ENCODE peak calls at places on chromosomes 5 and 9, in seven cellular contexts. G, H, T, L, S, X and U are unnamed samples.

GRCh38 chr5:127571314-127571713 is 53.9 kb downstream of the PRRC1 start:
- DNase-seq in T (no peak), H (no peak), X (no peak), S (no peak), G (no peak), L (no peak), U (no peak)

GRCh38 chr9:117414906-117415583 is at the start of gene ASTN2:
- DNase-seq in L (peak), S (peak), X (no peak), G (no peak), T (no peak), H (peak), U (no peak)

GRCh38 chr5:166369326-166369725 is 1922.1 kb upstream of the WWC1 start:
- DNase-seq in S (no peak), L (no peak), G (no peak), H (peak), X (no peak), T (no peak), U (no peak)

GRCh38 chr9:131714161-131714646 is 25.7 kb downstream of the RAPGEF1 start:
- DNase-seq in T (peak), H (peak), G (peak), L (peak), X (no peak), S (peak), U (no peak)

GRCh38 chr5:42636425-42636824 is 120.2 kb upstream of the CCDC152 start:
- DNase-seq in H (peak), G (no peak), S (no peak), L (no peak), X (no peak), T (no peak), U (no peak)

GRCh38 chr5:56950626-56951130 is 1.2 kb downstream of the MIER3 start:
- DNase-seq in L (peak), S (peak), G (peak), T (peak), X (peak), H (peak), U (peak)

GRCh38 chr5:147460380-147460779 is 49.5 kb downstream of the DPYSL3 start:
- DNase-seq in X (no peak), G (no peak), L (no peak), H (no peak), S (no peak), T (no peak), U (no peak)

GRCh38 chr5:33781286-33781685 is 110.5 kb downstream of the ADAMTS12 start:
- DNase-seq in S (peak), G (no peak), L (no peak), X (no peak), T (peak), H (peak), U (peak)

GRCh38 chr5:113266913-113267227 is 167.9 kb downstream of the TSSK1B start:
- DNase-seq in T (no peak), L (no peak), X (no peak), H (no peak), G (no peak), S (no peak), U (no peak)

GRCh38 chr5:109753279-109753678 is 63.6 kb downstream of the MAN2A1 start:
- DNase-seq in H (no peak), T (no peak), S (no peak), G (no peak), L (no peak), X (no peak), U (no peak)

GRCh38 chr9:23663536-23663935 is 162.5 kb downstream of the ELAVL2 start:
- DNase-seq in S (no peak), X (no peak), G (no peak), H (no peak), L (no peak), T (no peak), U (no peak)

GRCh38 chr9:15308511-15308910 is 1.5 kb upstream of the TTC39B start:
- DNase-seq in T (peak), S (no peak), X (no peak), G (no peak), H (peak), L (no peak), U (peak)

GRCh38 chr9:34555002-34555348 is 32.2 kb upstream of the ENHO start:
- DNase-seq in S (no peak), G (no peak), H (no peak), L (no peak), X (no peak), T (no peak), U (no peak)

GRCh38 chr5:175655411-175655810 is 2.5 kb upstream of the HRH2 start:
- DNase-seq in G (no peak), H (no peak), X (no peak), S (no peak), T (no peak), L (no peak), U (no peak)

GRCh38 chr9:101832464-101832863 is 94.0 kb upstream of the GRIN3A start:
- DNase-seq in S (no peak), L (no peak), G (no peak), H (no peak), T (no peak), X (no peak), U (no peak)

GRCh38 chr9:128067622-128067897 is 440 bp upstream of the NAIF1 start:
- DNase-seq in X (no peak), L (no peak), S (no peak), G (no peak), H (no peak), T (no peak), U (no peak)

GRCh38 chr5:157232706-157233105 is 33.2 kb upstream of the CYFIP2 start:
- DNase-seq in L (no peak), S (no peak), H (no peak), G (no peak), T (no peak), X (no peak), U (no peak)

GRCh38 chr9:121902483-121903135 is 190.5 kb downstream of the TTLL11 start:
- DNase-seq in X (peak), L (no peak), T (peak), G (peak), H (peak), S (peak), U (no peak)

GRCh38 chr5:173238312-173239232 is 3.6 kb upstream of the NKX2-5 start:
- DNase-seq in X (no peak), L (peak), T (no peak), G (no peak), H (no peak), S (no peak), U (no peak)

GRCh38 chr5:12016149-12016740 is 112.0 kb upstream of the CTNND2 start:
- DNase-seq in H (no peak), S (no peak), L (no peak), G (no peak), X (no peak), T (no peak), U (no peak)

GRCh38 chr9:96048954-96049831 is 173.7 kb downstream of the ERCC6L2 start:
- DNase-seq in L (no peak), G (peak), S (no peak), H (no peak), X (no peak), T (no peak), U (peak)

GRCh38 chr5:124825250-124825982 is 79.0 kb upstream of the ZNF608 start:
- DNase-seq in G (no peak), S (no peak), H (no peak), T (no peak), X (no peak), L (no peak), U (no peak)

GRCh38 chr5:126234563-126235195 is 188.5 kb upstream of the GRAMD2B start:
- DNase-seq in S (peak), L (peak), X (peak), T (no peak), G (no peak), H (peak), U (peak)

GRCh38 chr5:54990751-54991349 is 5.5 kb upstream of the ESM1 start:
- DNase-seq in X (no peak), G (no peak), H (peak), L (no peak), S (peak), T (peak), U (no peak)

GRCh38 chr5:15014809-15015208 is 143.2 kb upstream of the ANKH start:
- DNase-seq in S (peak), H (peak), L (no peak), T (peak), X (no peak), G (no peak), U (no peak)

GRCh38 chr9:81498576-81498975 is 190.8 kb downstream of the TLE1 start:
- DNase-seq in T (no peak), X (no peak), S (no peak), L (no peak), H (no peak), G (no peak), U (peak)

GRCh38 chr5:42719034-42719433 is 37.6 kb upstream of the CCDC152 start:
- DNase-seq in S (no peak), G (no peak), T (no peak), X (no peak), L (no peak), H (no peak), U (no peak)

GRCh38 chr9:100911273-100911672 is 117.3 kb upstream of the PLPPR1 start:
- DNase-seq in S (no peak), H (no peak), X (peak), G (no peak), L (no peak), T (no peak), U (no peak)

GRCh38 chr9:107732781-107733529 is 243.4 kb upstream of the KLF4 start:
- DNase-seq in T (peak), G (no peak), S (peak), H (peak), L (no peak), X (no peak), U (no peak)

GRCh38 chr9:92666912-92667532 is 2.9 kb downstream of the IPPK start:
- DNase-seq in G (no peak), S (no peak), T (no peak), L (no peak), X (no peak), H (no peak), U (no peak)

GRCh38 chr5:105639511-105639910 is 2031.2 kb downstream of the EFNA5 start:
- DNase-seq in L (no peak), T (no peak), G (no peak), H (no peak), X (no peak), S (no peak), U (no peak)

GRCh38 chr5:122999947-123000563 is 36.5 kb downstream of the PPIC start:
- DNase-seq in G (peak), S (no peak), H (peak), X (no peak), L (peak), T (no peak), U (peak)